ENCODE peak calls at places on chromosome 19, in six cellular contexts. One of them, this sample, is unnamed.

GRCh38 chr19:2049741-2050348 is 1.2 kb downstream of the MKNK2 start:
- DNase-seq in iPS-NIHi11: peak
- DNase-seq in D341Med: no peak
- DNase-seq in H1: no peak
- DNase-seq in activated CD4-positive, alpha-beta T cell treated with anti-CD3 and anti-CD28 coated beads, Interleukin-2, amount 50 U/mL, for 4 hours: peak
- DNase-seq in non-pigmented ciliary epithelial cell: no peak
- DNase-seq in this sample: no peak

GRCh38 chr19:18832331-18833140 is 777 bp downstream of the UPF1 start:
- DNase-seq in iPS-NIHi11: peak
- DNase-seq in D341Med: peak
- DNase-seq in H1: no peak
- DNase-seq in activated CD4-positive, alpha-beta T cell treated with anti-CD3 and anti-CD28 coated beads, Interleukin-2, amount 50 U/mL, for 4 hours: peak
- DNase-seq in non-pigmented ciliary epithelial cell: no peak
- DNase-seq in this sample: no peak

GRCh38 chr19:45275370-45275971 is 24.4 kb downstream of the MARK4 start:
- DNase-seq in iPS-NIHi11: no peak
- DNase-seq in D341Med: peak
- DNase-seq in H1: no peak
- DNase-seq in activated CD4-positive, alpha-beta T cell treated with anti-CD3 and anti-CD28 coated beads, Interleukin-2, amount 50 U/mL, for 4 hours: no peak
- DNase-seq in non-pigmented ciliary epithelial cell: no peak
- DNase-seq in this sample: no peak

GRCh38 chr19:38451629-38452028 is 18.1 kb downstream of the RYR1 start:
- DNase-seq in iPS-NIHi11: no peak
- DNase-seq in D341Med: no peak
- DNase-seq in H1: no peak
- DNase-seq in activated CD4-positive, alpha-beta T cell treated with anti-CD3 and anti-CD28 coated beads, Interleukin-2, amount 50 U/mL, for 4 hours: no peak
- DNase-seq in non-pigmented ciliary epithelial cell: no peak
- DNase-seq in this sample: no peak

GRCh38 chr19:4518345-4519171 is at the start of gene PLIN4:
- DNase-seq in iPS-NIHi11: peak
- DNase-seq in D341Med: no peak
- DNase-seq in H1: no peak
- DNase-seq in activated CD4-positive, alpha-beta T cell treated with anti-CD3 and anti-CD28 coated beads, Interleukin-2, amount 50 U/mL, for 4 hours: no peak
- DNase-seq in non-pigmented ciliary epithelial cell: no peak
- DNase-seq in this sample: no peak

GRCh38 chr19:1066748-1067340 is at the start of gene ARHGAP45:
- DNase-seq in iPS-NIHi11: peak
- DNase-seq in D341Med: peak
- DNase-seq in H1: no peak
- DNase-seq in activated CD4-positive, alpha-beta T cell treated with anti-CD3 and anti-CD28 coated beads, Interleukin-2, amount 50 U/mL, for 4 hours: peak
- DNase-seq in non-pigmented ciliary epithelial cell: no peak
- DNase-seq in this sample: no peak

GRCh38 chr19:3670796-3671679 is 29.2 kb downstream of the PIP5K1C start:
- DNase-seq in iPS-NIHi11: no peak
- DNase-seq in D341Med: no peak
- DNase-seq in H1: no peak
- DNase-seq in activated CD4-positive, alpha-beta T cell treated with anti-CD3 and anti-CD28 coated beads, Interleukin-2, amount 50 U/mL, for 4 hours: no peak
- DNase-seq in non-pigmented ciliary epithelial cell: no peak
- DNase-seq in this sample: no peak

GRCh38 chr19:29708553-29709439 is 6.3 kb downstream of the C19orf12 start:
- DNase-seq in iPS-NIHi11: no peak
- DNase-seq in D341Med: no peak
- DNase-seq in H1: no peak
- DNase-seq in activated CD4-positive, alpha-beta T cell treated with anti-CD3 and anti-CD28 coated beads, Interleukin-2, amount 50 U/mL, for 4 hours: no peak
- DNase-seq in non-pigmented ciliary epithelial cell: no peak
- DNase-seq in this sample: no peak

GRCh38 chr19:20051841-20052768 is 12.8 kb upstream of the ZNF682 start:
- DNase-seq in iPS-NIHi11: peak
- DNase-seq in D341Med: peak
- DNase-seq in H1: peak
- DNase-seq in activated CD4-positive, alpha-beta T cell treated with anti-CD3 and anti-CD28 coated beads, Interleukin-2, amount 50 U/mL, for 4 hours: peak
- DNase-seq in non-pigmented ciliary epithelial cell: peak
- DNase-seq in this sample: peak

GRCh38 chr19:6577410-6578125 is 13.4 kb downstream of the CD70 start:
- DNase-seq in iPS-NIHi11: no peak
- DNase-seq in D341Med: peak
- DNase-seq in H1: no peak
- DNase-seq in activated CD4-positive, alpha-beta T cell treated with anti-CD3 and anti-CD28 coated beads, Interleukin-2, amount 50 U/mL, for 4 hours: no peak
- DNase-seq in non-pigmented ciliary epithelial cell: no peak
- DNase-seq in this sample: no peak

GRCh38 chr19:42426643-42427042 is 545 bp downstream of the LIPE start:
- DNase-seq in iPS-NIHi11: no peak
- DNase-seq in D341Med: peak
- DNase-seq in H1: no peak
- DNase-seq in activated CD4-positive, alpha-beta T cell treated with anti-CD3 and anti-CD28 coated beads, Interleukin-2, amount 50 U/mL, for 4 hours: no peak
- DNase-seq in non-pigmented ciliary epithelial cell: no peak
- DNase-seq in this sample: no peak

This sample was measured in kidney epithelial cell.